ENCODE peak calls at places on chromosomes 3 and 15, in five cellular contexts. H is K562, G is HepG2, B is GM23338, K is GM12878. P is an unnamed sample.

GRCh38 chr15:68230157-68231100 is 901 bp upstream of the CLN6 start:
- DNase-seq in H (no peak), G (no peak), B (no peak), K (peak), P (no peak)

GRCh38 chr15:28923726-28924280 is 38.0 kb downstream of the APBA2 start:
- DNase-seq in H (no peak), G (no peak), B (no peak), K (no peak), P (no peak)

GRCh38 chr3:186107148-186108105 is 1.5 kb downstream of the ETV5 start:
- DNase-seq in H (peak), G (peak), B (peak), K (no peak), P (peak)

GRCh38 chr3:169110633-169111032 is 552.9 kb downstream of the MECOM start:
- DNase-seq in H (no peak), G (no peak), B (no peak), K (no peak), P (no peak)

GRCh38 chr15:92069308-92070244 is 216.1 kb downstream of the SLCO3A1 start:
- DNase-seq in H (no peak), G (no peak), B (no peak), K (peak), P (no peak)

GRCh38 chr3:32376098-32376497 is 15.6 kb upstream of the CMTM7 start:
- DNase-seq in H (no peak), G (no peak), B (no peak), K (no peak), P (no peak)

GRCh38 chr3:36714343-36714742 is 50.0 kb downstream of the DCLK3 start:
- DNase-seq in H (no peak), G (no peak), B (no peak), K (no peak), P (no peak)

GRCh38 chr3:188950832-188951489 is 220.8 kb upstream of the TPRG1 start:
- DNase-seq in H (no peak), G (peak), B (no peak), K (no peak), P (no peak)

GRCh38 chr3:15271785-15272381 is 60.5 kb downstream of the SH3BP5 start:
- DNase-seq in H (no peak), G (no peak), B (no peak), K (peak), P (no peak)

GRCh38 chr15:47691896-47692295 is 25.4 kb upstream of the SEMA6D start:
- DNase-seq in H (no peak), G (no peak), B (no peak), K (no peak), P (no peak)

GRCh38 chr3:45549961-45550360 is 44.6 kb upstream of the LIMD1 start:
- DNase-seq in H (no peak), G (no peak), B (no peak), K (no peak), P (no peak)

GRCh38 chr3:62368705-62369475 is 4.5 kb downstream of the FEZF2 start:
- DNase-seq in H (no peak), G (no peak), B (peak), K (no peak), P (peak)
- H2AFZ ChIP-seq in H (no peak), G (no peak), B (peak), K (no peak), P (no peak)

GRCh38 chr3:86109434-86109833 is 881.5 kb downstream of the VGLL3 start:
- DNase-seq in H (no peak), G (no peak), B (no peak), K (no peak), P (no peak)

DNA sequence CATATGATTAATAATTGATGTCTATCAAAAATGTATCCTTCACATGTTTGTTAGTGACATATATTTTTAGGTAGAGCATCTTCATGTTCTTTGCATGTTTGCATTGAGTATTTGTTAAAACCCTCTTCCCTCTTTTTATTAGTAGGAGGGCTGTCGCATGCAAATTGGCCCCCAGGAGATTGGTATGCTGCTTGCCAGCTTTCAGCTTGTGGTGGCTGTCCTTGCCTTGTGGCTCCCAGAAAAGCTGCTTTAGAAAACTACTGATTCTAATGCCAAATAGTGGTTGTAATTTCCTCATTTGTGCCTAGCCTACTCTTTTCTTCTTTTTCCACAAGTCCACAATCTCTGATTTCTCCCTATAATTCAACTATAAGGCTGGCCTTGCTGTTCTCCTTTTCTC is 886.8 kb downstream of the VGLL3 start:
- DNase-seq in H (no peak), G (no peak), B (peak), K (no peak), P (no peak)
- TF ChIP-seq CREB1 in H (no peak), G (no peak), B (no peak), K (no peak), P (no peak)

GRCh38 chr3:43854916-43855315 is 164.2 kb downstream of the ABHD5 start:
- DNase-seq in H (no peak), G (no peak), B (no peak), K (no peak), P (no peak)

GRCh38 chr3:43856351-43856750 is 165.6 kb downstream of the ABHD5 start:
- DNase-seq in H (no peak), G (no peak), B (no peak), K (no peak), P (no peak)

GRCh38 chr3:43856761-43857160 is 166.0 kb downstream of the ABHD5 start:
- DNase-seq in H (no peak), G (no peak), B (no peak), K (no peak), P (no peak)

GRCh38 chr3:43857361-43858051 is 166.8 kb downstream of the ABHD5 start:
- DNase-seq in H (no peak), G (no peak), B (no peak), K (no peak), P (no peak)

DNA sequence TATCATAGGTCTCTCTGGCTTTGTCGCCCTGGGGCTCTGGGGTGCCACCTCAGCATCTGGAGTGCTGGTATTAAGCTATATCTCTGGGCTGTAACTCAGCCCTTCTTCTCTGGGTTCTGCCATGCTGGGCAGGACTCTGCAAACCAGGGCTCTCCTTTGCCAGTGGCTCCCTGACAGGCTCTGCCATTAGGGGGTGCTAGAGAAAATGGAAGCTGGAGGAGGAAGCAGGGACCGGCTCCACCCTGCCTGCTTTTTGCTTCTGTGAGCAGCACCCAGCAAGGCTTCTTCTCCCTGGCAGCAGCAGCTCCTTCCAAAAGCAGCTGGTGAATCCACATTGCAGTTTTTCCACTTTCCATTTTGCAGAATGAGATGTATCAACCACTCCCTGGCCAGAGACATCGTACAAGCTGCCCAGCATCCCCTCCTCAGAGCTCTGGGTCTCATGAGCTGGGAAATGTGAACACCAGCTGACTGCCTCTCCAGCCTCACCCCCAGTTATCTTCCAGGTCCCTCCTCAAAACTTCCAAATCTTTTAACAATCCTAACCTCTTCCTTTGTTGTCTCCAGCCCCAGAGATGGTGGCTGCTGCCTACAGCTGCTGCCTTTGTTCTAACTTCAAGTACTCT is 165.0 kb downstream of the ABHD5 start:
- DNase-seq in H (peak), G (peak), B (peak), K (peak), P (peak)
- H2AFZ ChIP-seq in H (no peak), G (no peak), B (peak), K (no peak), P (no peak)

DNA sequence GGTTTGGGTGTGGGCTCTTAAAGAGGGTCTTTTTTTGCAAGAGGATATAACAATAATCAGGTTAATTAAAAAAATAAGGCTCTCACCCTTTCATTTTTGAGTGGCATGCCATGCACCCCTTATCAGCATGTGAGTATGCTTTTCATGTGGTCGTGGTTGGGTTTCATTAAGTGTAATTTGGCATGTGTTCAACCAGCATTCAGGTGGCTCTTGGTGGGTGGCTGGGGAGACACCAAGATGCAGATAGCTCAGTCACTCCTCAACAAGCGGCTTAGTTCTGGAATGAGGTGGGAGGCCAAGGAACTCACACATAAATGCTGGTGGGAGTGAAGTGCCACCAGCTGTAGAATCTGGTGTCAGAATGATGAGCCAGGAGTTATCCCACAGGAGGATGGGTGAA is 66.8 kb downstream of the FLNB start:
- DNase-seq in H (no peak), G (no peak), B (no peak), K (no peak), P (no peak)
- TF ChIP-seq CREB1 in H (no peak), G (no peak), B (no peak), K (no peak), P (no peak)

DNA sequence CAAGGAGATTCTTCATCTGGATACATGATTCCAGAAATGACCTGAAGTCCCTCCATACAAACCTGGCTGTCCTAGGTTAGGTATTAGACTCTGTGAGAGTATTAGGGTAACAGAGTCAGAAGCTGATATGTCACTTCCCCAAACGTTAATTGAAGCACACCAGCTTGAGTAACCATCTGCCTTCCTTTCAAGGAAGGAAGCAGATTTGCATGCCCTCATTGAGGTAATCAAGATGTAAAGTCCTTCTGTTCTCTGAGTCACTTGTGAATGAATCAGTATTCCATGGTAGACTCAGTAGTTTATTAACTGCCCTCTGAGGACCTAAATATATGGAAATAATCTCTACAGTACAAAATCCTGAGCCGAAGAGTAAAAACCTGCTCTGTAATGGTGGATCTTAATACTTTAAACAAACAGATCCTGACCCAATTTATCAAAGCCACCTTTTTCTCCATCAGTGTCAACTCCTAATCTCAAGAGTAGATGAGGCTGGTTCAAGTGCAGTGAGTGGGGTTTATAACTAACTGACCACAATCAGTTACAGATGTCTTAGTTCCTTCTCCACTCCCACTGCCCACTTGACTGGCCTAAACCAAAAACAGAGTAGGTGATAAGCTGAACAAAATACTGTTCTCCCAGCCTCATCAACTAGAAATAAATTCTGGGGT is 246.2 kb upstream of the CHRM5 start:
- DNase-seq in H (no peak), G (no peak), B (no peak), K (peak), P (no peak)
- H2AFZ ChIP-seq in H (no peak), G (no peak), B (no peak), K (no peak), P (no peak)